ENCODE peak calls at places on chromosomes 16 and 17, in eight cellular contexts. U, V, T, H, Z, C, B and R are unnamed samples.

GRCh38 chr16:23847938-23848337 is 12.2 kb downstream of the PRKCB start:
- DNase-seq in U (no peak), V (no peak), T (no peak), H (no peak), Z (no peak), C (no peak), B (peak), R (no peak)

GRCh38 chr16:81485225-81485624 is 40.6 kb downstream of the CMIP start:
- DNase-seq in U (no peak), V (no peak), T (peak), H (no peak), Z (no peak), C (no peak), B (no peak), R (no peak)

GRCh38 chr17:35523296-35523695 is 14.2 kb downstream of the SLFN12L start:
- DNase-seq in U (no peak), V (no peak), T (no peak), H (no peak), Z (no peak), C (no peak), B (no peak), R (no peak)

GRCh38 chr16:30644334-30644830 is 6.4 kb upstream of the PRR14 start:
- DNase-seq in U (no peak), V (no peak), T (no peak), H (no peak), Z (no peak), C (no peak), B (no peak), R (no peak)

GRCh38 chr16:70410736-70411135 is 28.2 kb downstream of the ST3GAL2 start:
- DNase-seq in U (no peak), V (no peak), T (no peak), H (no peak), Z (no peak), C (no peak), B (no peak), R (no peak)

GRCh38 chr16:17396762-17397498 is 73.8 kb downstream of the XYLT1 start:
- DNase-seq in U (no peak), V (no peak), T (peak), H (no peak), Z (peak), C (peak), B (no peak), R (peak)

GRCh38 chr17:81206657-81207056 is 16.1 kb downstream of the CEP131 start:
- DNase-seq in U (no peak), V (no peak), T (no peak), H (no peak), Z (no peak), C (no peak), B (no peak), R (no peak)

GRCh38 chr17:82314721-82315605 is 2.4 kb downstream of the CD7 start:
- DNase-seq in U (no peak), V (no peak), T (no peak), H (no peak), Z (no peak), C (no peak), B (no peak), R (no peak)

GRCh38 chr16:27671410-27671809 is 121.5 kb downstream of the KATNIP start:
- DNase-seq in U (no peak), V (no peak), T (no peak), H (peak), Z (no peak), C (no peak), B (no peak), R (no peak)

GRCh38 chr17:57699751-57700186 is 45.3 kb downstream of the CCDC182 start:
- DNase-seq in U (no peak), V (no peak), T (peak), H (no peak), Z (peak), C (no peak), B (no peak), R (no peak)

GRCh38 chr16:2151188-2152091 is 3.0 kb downstream of the RAB26 start:
- DNase-seq in U (no peak), V (no peak), T (peak), H (no peak), Z (no peak), C (no peak), B (peak), R (peak)

GRCh38 chr17:28325221-28325620 is 6.2 kb downstream of the TMEM97 start:
- DNase-seq in U (no peak), V (no peak), T (no peak), H (no peak), Z (no peak), C (no peak), B (no peak), R (no peak)

GRCh38 chr17:21021208-21021803 is 21.5 kb downstream of the USP22 start:
- DNase-seq in U (no peak), V (no peak), T (no peak), H (no peak), Z (no peak), C (no peak), B (no peak), R (no peak)

GRCh38 chr16:19210968-19211367 is 42.9 kb downstream of the SYT17 start:
- DNase-seq in U (no peak), V (no peak), T (no peak), H (no peak), Z (no peak), C (no peak), B (peak), R (no peak)

GRCh38 chr17:37024181-37024637 is 75.5 kb downstream of the AATF start:
- DNase-seq in U (no peak), V (no peak), T (no peak), H (no peak), Z (no peak), C (no peak), B (no peak), R (no peak)

GRCh38 chr16:85246473-85246872 is 134.2 kb upstream of the CIBAR2 start:
- DNase-seq in U (no peak), V (no peak), T (no peak), H (no peak), Z (no peak), C (no peak), B (no peak), R (no peak)

GRCh38 chr17:8463089-8463488 is 27.4 kb downstream of the NDEL1 start:
- DNase-seq in U (no peak), V (no peak), T (peak), H (no peak), Z (no peak), C (no peak), B (no peak), R (no peak)

GRCh38 chr17:11023639-11024479 is 186.0 kb upstream of the PIRT start:
- DNase-seq in U (no peak), V (no peak), T (no peak), H (no peak), Z (no peak), C (no peak), B (no peak), R (no peak)

GRCh38 chr16:47262938-47263337 is 119.2 kb upstream of the NETO2 start:
- DNase-seq in U (no peak), V (no peak), T (no peak), H (no peak), Z (no peak), C (no peak), B (no peak), R (no peak)

GRCh38 chr16:14301150-14302030 is 230.3 kb downstream of the MRTFB start:
- DNase-seq in U (no peak), V (no peak), T (no peak), H (peak), Z (no peak), C (no peak), B (peak), R (peak)

GRCh38 chr16:48244863-48245195 is 729 bp downstream of the LONP2 start:
- DNase-seq in U (no peak), V (no peak), T (no peak), H (no peak), Z (no peak), C (no peak), B (no peak), R (no peak)

GRCh38 chr17:60043846-60044245 is 34.9 kb downstream of the HEATR6 start:
- DNase-seq in U (no peak), V (no peak), T (no peak), H (no peak), Z (no peak), C (no peak), B (no peak), R (no peak)

GRCh38 chr16:870856-871561 is 70.5 kb upstream of the GNG13 start:
- DNase-seq in U (no peak), V (peak), T (no peak), H (no peak), Z (no peak), C (no peak), B (no peak), R (peak)

GRCh38 chr17:27282054-27282501 is 11.8 kb upstream of the WSB1 start:
- DNase-seq in U (no peak), V (no peak), T (peak), H (no peak), Z (no peak), C (no peak), B (peak), R (no peak)

GRCh38 chr17:82031885-82032627 is 578 bp downstream of the RAC3 start:
- DNase-seq in U (no peak), V (peak), T (no peak), H (no peak), Z (no peak), C (no peak), B (peak), R (no peak)

GRCh38 chr17:31856750-31857149 is 2.3 kb downstream of the COPRS start:
- DNase-seq in U (no peak), V (no peak), T (no peak), H (no peak), Z (no peak), C (no peak), B (no peak), R (no peak)

GRCh38 chr16:80656731-80657150 is 115.9 kb downstream of the DYNLRB2 start:
- DNase-seq in U (no peak), V (no peak), T (no peak), H (no peak), Z (no peak), C (no peak), B (peak), R (no peak)

GRCh38 chr17:64401941-64402340 is 11.3 kb upstream of the PECAM1 start:
- DNase-seq in U (no peak), V (no peak), T (no peak), H (no peak), Z (no peak), C (no peak), B (no peak), R (no peak)

GRCh38 chr17:7019839-7020519 is 2.9 kb upstream of the BCL6B start:
- DNase-seq in U (no peak), V (no peak), T (peak), H (peak), Z (peak), C (no peak), B (no peak), R (peak)

GRCh38 chr17:70271200-70271599 is 101.9 kb downstream of the KCNJ2 start:
- DNase-seq in U (no peak), V (no peak), T (no peak), H (no peak), Z (no peak), C (no peak), B (no peak), R (no peak)

GRCh38 chr17:54745239-54745638 is 155.4 kb upstream of the TOM1L1 start:
- DNase-seq in U (no peak), V (no peak), T (no peak), H (no peak), Z (no peak), C (no peak), B (no peak), R (no peak)

GRCh38 chr17:22337467-22337866 is 645.1 kb downstream of the KCNJ18 start:
- DNase-seq in U (no peak), V (no peak), T (no peak), H (no peak), Z (no peak), C (no peak), B (no peak), R (no peak)

GRCh38 chr17:42653179-42654124 is 5.6 kb upstream of the TUBG2 start:
- DNase-seq in U (no peak), V (no peak), T (peak), H (no peak), Z (peak), C (peak), B (no peak), R (peak)
- H3K4me3 ChIP-seq in U (peak), V (peak), T (peak), H (no peak), Z (no peak), C (peak), B (no peak), R (peak)

GRCh38 chr17:79074650-79075432 is at the start of gene ENGASE:
- DNase-seq in U (peak), V (peak), T (peak), H (peak), Z (peak), C (peak), B (peak), R (peak)
- H3K4me3 ChIP-seq in U (peak), V (peak), T (peak), H (peak), Z (peak), C (peak), B (peak), R (peak)

DNA sequence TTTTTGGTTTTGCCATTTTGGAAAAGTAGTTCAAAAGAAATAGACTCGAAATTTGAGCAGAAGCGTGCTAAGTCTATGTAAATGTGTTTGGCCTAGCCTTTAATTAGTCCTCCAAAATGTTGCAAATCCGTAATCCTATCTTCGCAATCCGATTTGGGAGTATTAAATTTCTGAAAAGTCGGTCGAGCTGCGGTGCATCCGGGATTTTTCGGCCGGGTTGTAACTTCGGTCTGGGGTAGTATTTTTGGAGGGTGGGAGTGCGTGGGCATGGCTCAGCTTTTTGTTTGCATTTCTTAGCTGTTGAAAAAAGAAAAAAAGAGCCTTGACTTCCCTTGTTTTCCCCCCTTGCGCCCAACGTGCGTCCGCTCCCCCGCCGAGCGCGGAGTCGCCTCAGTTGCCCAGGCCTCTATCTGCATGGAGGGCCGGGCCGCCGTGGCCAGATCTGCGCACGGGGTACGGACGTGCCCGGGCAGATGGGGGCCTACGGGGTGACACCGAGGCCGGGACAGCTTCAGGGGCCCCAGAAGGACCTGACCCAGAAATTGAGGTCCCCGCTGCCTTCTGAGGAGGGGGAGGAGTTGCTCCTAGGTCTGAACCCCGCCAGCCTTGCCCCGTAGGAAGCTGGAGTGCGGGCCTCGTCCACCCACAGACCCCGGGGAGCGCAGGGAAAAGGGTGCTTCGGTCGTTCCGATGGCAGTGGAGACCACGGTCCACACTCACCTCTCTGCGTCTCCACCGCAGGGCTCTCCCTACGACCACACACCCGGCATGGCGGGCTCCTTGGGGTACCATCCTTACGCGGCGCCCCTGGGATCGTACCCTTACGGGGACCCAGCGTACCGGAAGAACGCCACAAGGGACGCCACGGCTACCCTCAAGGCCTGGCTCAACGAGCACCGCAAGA is 1.3 kb downstream of the IRX5 start:
- DNase-seq in U (no peak), V (peak), T (no peak), H (no peak), Z (no peak), C (no peak), B (no peak), R (peak)
- H3K4me3 ChIP-seq in U (no peak), V (peak), T (peak), H (peak), Z (peak), C (peak), B (no peak), R (peak)

GRCh38 chr17:77889135-77889505 is 69.4 kb upstream of the TNRC6C start:
- DNase-seq in U (no peak), V (no peak), T (no peak), H (no peak), Z (no peak), C (no peak), B (no peak), R (peak)
- H3K4me3 ChIP-seq in U (no peak), V (no peak), T (no peak), H (no peak), Z (no peak), C (no peak), B (no peak), R (no peak)

GRCh38 chr17:45870342-45870974 is 23.9 kb upstream of the MAPT start:
- DNase-seq in U (no peak), V (no peak), T (no peak), H (no peak), Z (no peak), C (no peak), B (no peak), R (no peak)
- H3K4me3 ChIP-seq in U (no peak), V (no peak), T (no peak), H (no peak), Z (no peak), C (no peak), B (no peak), R (no peak)